ENCODE peak calls at places on chromosomes 1 and 21, in nine cellular contexts. One of them, this sample, is unnamed. For H3K36me3, the result is how much of the 10 kb centered on the place peaks cover.

GRCh38 chr1:38334930-38335592 is 288.5 kb upstream of the POU3F1 start:
- DNase-seq in astrocyte: no peak
- DNase-seq in heart right ventricle: no peak
- DNase-seq in OCI-LY7: no peak
- DNase-seq in psoas muscle: no peak
- DNase-seq in kidney: no peak
- DNase-seq in IMR-90: no peak
- DNase-seq in iPS DF 6.9: no peak
- DNase-seq in lung: no peak
- DNase-seq in this sample: no peak

GRCh38 chr1:112515311-112516009 is 6.7 kb downstream of the WNT2B start:
- DNase-seq in astrocyte: peak
- DNase-seq in heart right ventricle: no peak
- DNase-seq in OCI-LY7: no peak
- DNase-seq in psoas muscle: no peak
- DNase-seq in kidney: no peak
- DNase-seq in IMR-90: peak
- DNase-seq in iPS DF 6.9: no peak
- DNase-seq in lung: no peak
- DNase-seq in this sample: no peak

GRCh38 chr1:62194651-62195282 is at the start of gene L1TD1:
- DNase-seq in astrocyte: no peak
- DNase-seq in heart right ventricle: no peak
- DNase-seq in OCI-LY7: no peak
- DNase-seq in psoas muscle: no peak
- DNase-seq in kidney: no peak
- DNase-seq in IMR-90: no peak
- DNase-seq in iPS DF 6.9: no peak
- DNase-seq in lung: no peak
- DNase-seq in this sample: no peak

GRCh38 chr1:167881786-167882185 is 32.1 kb downstream of the ADCY10 start:
- DNase-seq in astrocyte: peak
- DNase-seq in heart right ventricle: no peak
- DNase-seq in OCI-LY7: no peak
- DNase-seq in psoas muscle: no peak
- DNase-seq in kidney: no peak
- DNase-seq in IMR-90: peak
- DNase-seq in iPS DF 6.9: no peak
- DNase-seq in lung: no peak
- DNase-seq in this sample: no peak

GRCh38 chr1:180632326-180633088 is 685 bp downstream of the XPR1 start:
- DNase-seq in astrocyte: no peak
- DNase-seq in heart right ventricle: peak
- DNase-seq in OCI-LY7: peak
- DNase-seq in psoas muscle: peak
- DNase-seq in kidney: peak
- DNase-seq in IMR-90: no peak
- DNase-seq in iPS DF 6.9: no peak
- DNase-seq in lung: peak
- DNase-seq in this sample: peak

GRCh38 chr1:246583056-246583440 is 16.8 kb downstream of the CNST start:
- DNase-seq in astrocyte: no peak
- DNase-seq in heart right ventricle: no peak
- DNase-seq in OCI-LY7: no peak
- DNase-seq in psoas muscle: no peak
- DNase-seq in kidney: no peak
- DNase-seq in IMR-90: no peak
- DNase-seq in iPS DF 6.9: no peak
- DNase-seq in lung: no peak
- DNase-seq in this sample: no peak

GRCh38 chr1:18722270-18722669 is 91.6 kb downstream of the PAX7 start:
- DNase-seq in astrocyte: no peak
- DNase-seq in heart right ventricle: no peak
- DNase-seq in OCI-LY7: no peak
- DNase-seq in psoas muscle: no peak
- DNase-seq in kidney: no peak
- DNase-seq in IMR-90: no peak
- DNase-seq in iPS DF 6.9: no peak
- DNase-seq in lung: no peak
- DNase-seq in this sample: peak

GRCh38 chr1:22854688-22855565 is 117.7 kb downstream of the LACTBL1 start:
- DNase-seq in astrocyte: no peak
- DNase-seq in heart right ventricle: no peak
- DNase-seq in OCI-LY7: peak
- DNase-seq in psoas muscle: peak
- DNase-seq in kidney: no peak
- DNase-seq in IMR-90: no peak
- DNase-seq in iPS DF 6.9: no peak
- DNase-seq in lung: no peak
- DNase-seq in this sample: no peak

GRCh38 chr1:24149854-24150227 is 6.9 kb upstream of the IL22RA1 start:
- DNase-seq in astrocyte: peak
- DNase-seq in heart right ventricle: no peak
- DNase-seq in OCI-LY7: no peak
- DNase-seq in psoas muscle: no peak
- DNase-seq in kidney: no peak
- DNase-seq in IMR-90: peak
- DNase-seq in iPS DF 6.9: no peak
- DNase-seq in lung: no peak
- DNase-seq in this sample: no peak

GRCh38 chr1:234433563-234434285 is 45.3 kb downstream of the TARBP1 start:
- DNase-seq in astrocyte: peak
- DNase-seq in heart right ventricle: no peak
- DNase-seq in OCI-LY7: no peak
- DNase-seq in psoas muscle: no peak
- DNase-seq in kidney: no peak
- DNase-seq in IMR-90: peak
- DNase-seq in iPS DF 6.9: no peak
- DNase-seq in lung: no peak
- DNase-seq in this sample: no peak

DNA sequence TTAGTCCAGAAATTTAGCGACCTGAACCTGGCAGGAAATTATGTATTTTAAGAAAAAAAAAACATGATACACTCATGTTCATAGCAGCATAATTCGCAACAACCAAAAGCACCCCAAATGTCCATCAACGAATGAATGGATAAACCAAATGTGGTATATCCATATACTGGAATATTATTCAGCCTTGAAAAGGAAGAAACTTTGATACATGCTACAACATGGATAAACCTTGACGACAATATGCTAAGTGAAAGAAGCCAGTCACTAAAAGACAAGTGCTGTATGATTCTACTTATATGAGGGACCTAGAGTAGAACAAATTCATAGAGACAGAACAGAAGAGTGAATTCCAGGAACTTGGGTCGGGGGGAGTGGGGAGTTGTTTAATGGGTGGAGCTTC is 698 bp upstream of the OLIG1 start:
- DNase-seq in astrocyte: no peak
- DNase-seq in heart right ventricle: no peak
- DNase-seq in OCI-LY7: no peak
- DNase-seq in psoas muscle: no peak
- DNase-seq in kidney: no peak
- DNase-seq in IMR-90: no peak
- DNase-seq in iPS DF 6.9: no peak
- DNase-seq in lung: no peak
- DNase-seq in this sample: no peak
- H3K4me3 ChIP-seq in astrocyte: no peak
- H3K4me3 ChIP-seq in heart right ventricle: no peak
- H3K4me3 ChIP-seq in OCI-LY7: no peak
- H3K4me3 ChIP-seq in psoas muscle: no peak
- H3K4me3 ChIP-seq in kidney: no peak
- H3K4me3 ChIP-seq in IMR-90: no peak
- H3K4me3 ChIP-seq in iPS DF 6.9: no peak
- H3K4me3 ChIP-seq in lung: no peak
- H3K4me3 ChIP-seq in this sample: no peak

GRCh38 chr1:56516539-56517252 is 62.7 kb downstream of the PLPP3 start:
- DNase-seq in astrocyte: peak
- DNase-seq in heart right ventricle: no peak
- DNase-seq in OCI-LY7: peak
- DNase-seq in psoas muscle: no peak
- DNase-seq in kidney: no peak
- DNase-seq in IMR-90: peak
- DNase-seq in iPS DF 6.9: peak
- DNase-seq in lung: peak
- DNase-seq in this sample: no peak

GRCh38 chr1:56517404-56518130 is 61.8 kb downstream of the PLPP3 start:
- DNase-seq in astrocyte: no peak
- DNase-seq in heart right ventricle: no peak
- DNase-seq in OCI-LY7: no peak
- DNase-seq in psoas muscle: no peak
- DNase-seq in kidney: no peak
- DNase-seq in IMR-90: no peak
- DNase-seq in iPS DF 6.9: no peak
- DNase-seq in lung: no peak
- DNase-seq in this sample: no peak

GRCh38 chr1:56520202-56520601 is 59.2 kb downstream of the PLPP3 start:
- DNase-seq in astrocyte: no peak
- DNase-seq in heart right ventricle: no peak
- DNase-seq in OCI-LY7: no peak
- DNase-seq in psoas muscle: no peak
- DNase-seq in kidney: no peak
- DNase-seq in IMR-90: no peak
- DNase-seq in iPS DF 6.9: no peak
- DNase-seq in lung: no peak
- DNase-seq in this sample: no peak

GRCh38 chr1:56513095-56513494 is 66.3 kb downstream of the PLPP3 start:
- DNase-seq in astrocyte: no peak
- DNase-seq in heart right ventricle: no peak
- DNase-seq in OCI-LY7: no peak
- DNase-seq in psoas muscle: no peak
- DNase-seq in kidney: no peak
- DNase-seq in IMR-90: no peak
- DNase-seq in iPS DF 6.9: no peak
- DNase-seq in lung: no peak
- DNase-seq in this sample: peak

GRCh38 chr1:56515898-56516538 is 63.3 kb downstream of the PLPP3 start:
- DNase-seq in astrocyte: no peak
- DNase-seq in heart right ventricle: no peak
- DNase-seq in OCI-LY7: no peak
- DNase-seq in psoas muscle: no peak
- DNase-seq in kidney: no peak
- DNase-seq in IMR-90: no peak
- DNase-seq in iPS DF 6.9: no peak
- DNase-seq in lung: no peak
- DNase-seq in this sample: no peak
- H3K36me3 ChIP-seq in astrocyte: under half
- H3K36me3 ChIP-seq in heart right ventricle: half or more
- H3K36me3 ChIP-seq in OCI-LY7: under half
- H3K36me3 ChIP-seq in psoas muscle: under half
- H3K36me3 ChIP-seq in kidney: under half
- H3K36me3 ChIP-seq in IMR-90: half or more
- H3K36me3 ChIP-seq in iPS DF 6.9: under half
- H3K36me3 ChIP-seq in lung: under half
- H3K36me3 ChIP-seq in this sample: under half

GRCh38 chr1:41752514-41753170 is 166.1 kb downstream of the HIVEP3 start:
- DNase-seq in astrocyte: no peak
- DNase-seq in heart right ventricle: no peak
- DNase-seq in OCI-LY7: no peak
- DNase-seq in psoas muscle: no peak
- DNase-seq in kidney: no peak
- DNase-seq in IMR-90: no peak
- DNase-seq in iPS DF 6.9: no peak
- DNase-seq in lung: no peak
- DNase-seq in this sample: no peak

GRCh38 chr1:41749992-41750745 is 168.6 kb downstream of the HIVEP3 start:
- DNase-seq in astrocyte: no peak
- DNase-seq in heart right ventricle: no peak
- DNase-seq in OCI-LY7: peak
- DNase-seq in psoas muscle: peak
- DNase-seq in kidney: no peak
- DNase-seq in IMR-90: no peak
- DNase-seq in iPS DF 6.9: no peak
- DNase-seq in lung: no peak
- DNase-seq in this sample: no peak

GRCh38 chr1:41758490-41758889 is 160.2 kb downstream of the HIVEP3 start:
- DNase-seq in astrocyte: peak
- DNase-seq in heart right ventricle: no peak
- DNase-seq in OCI-LY7: no peak
- DNase-seq in psoas muscle: no peak
- DNase-seq in kidney: no peak
- DNase-seq in IMR-90: no peak
- DNase-seq in iPS DF 6.9: no peak
- DNase-seq in lung: no peak
- DNase-seq in this sample: no peak

GRCh38 chr1:41751804-41752513 is 166.8 kb downstream of the HIVEP3 start:
- DNase-seq in astrocyte: peak
- DNase-seq in heart right ventricle: no peak
- DNase-seq in OCI-LY7: peak
- DNase-seq in psoas muscle: no peak
- DNase-seq in kidney: no peak
- DNase-seq in IMR-90: peak
- DNase-seq in iPS DF 6.9: no peak
- DNase-seq in lung: no peak
- DNase-seq in this sample: peak

DNA sequence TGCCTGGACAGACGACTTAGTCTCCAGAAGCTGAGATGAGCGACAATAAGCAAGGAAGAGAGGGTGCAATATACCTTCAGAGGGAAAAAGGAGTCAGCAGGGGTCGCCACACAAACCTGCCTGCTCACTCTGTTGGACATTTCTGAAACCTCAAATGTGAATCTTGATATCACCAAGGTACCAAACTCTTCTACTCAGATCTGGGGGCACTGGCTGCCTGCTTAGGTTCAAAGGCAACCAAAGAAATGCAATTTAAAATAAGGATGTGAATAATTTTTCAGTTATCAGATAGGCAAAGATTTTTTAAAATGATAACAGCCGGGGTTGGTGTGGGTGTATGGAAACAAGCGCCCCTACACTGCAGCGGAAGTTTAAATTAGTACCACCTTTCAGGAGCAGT is 164.2 kb downstream of the HIVEP3 start:
- DNase-seq in astrocyte: no peak
- DNase-seq in heart right ventricle: no peak
- DNase-seq in OCI-LY7: peak
- DNase-seq in psoas muscle: no peak
- DNase-seq in kidney: no peak
- DNase-seq in IMR-90: no peak
- DNase-seq in iPS DF 6.9: no peak
- DNase-seq in lung: no peak
- DNase-seq in this sample: no peak
- H3K4me3 ChIP-seq in astrocyte: no peak
- H3K4me3 ChIP-seq in heart right ventricle: no peak
- H3K4me3 ChIP-seq in OCI-LY7: no peak
- H3K4me3 ChIP-seq in psoas muscle: no peak
- H3K4me3 ChIP-seq in kidney: no peak
- H3K4me3 ChIP-seq in IMR-90: no peak
- H3K4me3 ChIP-seq in iPS DF 6.9: no peak
- H3K4me3 ChIP-seq in lung: no peak
- H3K4me3 ChIP-seq in this sample: no peak

GRCh38 chr1:154553056-154553822 is 5.2 kb downstream of the UBE2Q1 start:
- DNase-seq in astrocyte: no peak
- DNase-seq in heart right ventricle: no peak
- DNase-seq in OCI-LY7: no peak
- DNase-seq in psoas muscle: no peak
- DNase-seq in kidney: no peak
- DNase-seq in IMR-90: peak
- DNase-seq in iPS DF 6.9: no peak
- DNase-seq in lung: no peak
- DNase-seq in this sample: no peak
- H3K36me3 ChIP-seq in astrocyte: half or more
- H3K36me3 ChIP-seq in heart right ventricle: half or more
- H3K36me3 ChIP-seq in OCI-LY7: half or more
- H3K36me3 ChIP-seq in psoas muscle: under half
- H3K36me3 ChIP-seq in kidney: half or more
- H3K36me3 ChIP-seq in IMR-90: half or more
- H3K36me3 ChIP-seq in iPS DF 6.9: under half
- H3K36me3 ChIP-seq in lung: half or more
- H3K36me3 ChIP-seq in this sample: half or more